ENCODE peak calls at places on chromosomes 11 and 22, in ten cellular contexts. Z, W, E, M, V, H, N, C, F and B are unnamed samples.

GRCh38 chr11:119509969-119510401 is 87.0 kb upstream of the THY1 start:
- DNase-seq in N (peak), F (peak), H (no peak), Z (no peak), C (peak), V (peak), W (no peak), M (no peak), E (no peak), B (no peak)

GRCh38 chr11:44905131-44905866 is 45.4 kb downstream of the TP53I11 start:
- DNase-seq in H (no peak), E (no peak), Z (no peak), F (peak), N (no peak), V (no peak), W (no peak), M (no peak), C (no peak), B (no peak)

GRCh38 chr11:63814383-63814736 is 1.1 kb downstream of the SPINDOC start:
- DNase-seq in N (peak), F (no peak), H (no peak), V (no peak), Z (no peak), W (no peak), E (no peak), M (no peak), C (peak), B (no peak)

GRCh38 chr11:71150859-71151258 is 101.5 kb downstream of the SHANK2 start:
- DNase-seq in V (no peak), W (no peak), Z (no peak), C (no peak), N (no peak), F (no peak), H (no peak), E (no peak), M (no peak), B (no peak)

GRCh38 chr11:73317373-73317772 is 9.3 kb downstream of the ARHGEF17 start:
- DNase-seq in N (no peak), M (peak), V (no peak), H (no peak), E (no peak), C (no peak), W (no peak), F (no peak), Z (no peak), B (no peak)

GRCh38 chr22:46463435-46464227 is 73.8 kb downstream of the CELSR1 start:
- DNase-seq in F (no peak), N (no peak), W (no peak), Z (no peak), M (no peak), E (no peak), H (no peak), C (no peak), V (no peak), B (no peak)

GRCh38 chr22:25085930-25086901 is 113.4 kb upstream of the CRYBB3 start:
- DNase-seq in V (no peak), N (peak), E (no peak), C (peak), M (peak), H (no peak), W (no peak), F (no peak), Z (no peak), B (peak)

GRCh38 chr22:44668190-44668885 is 33.7 kb upstream of the PRR5 start:
- DNase-seq in Z (peak), V (no peak), M (peak), C (no peak), W (peak), N (no peak), H (no peak), F (no peak), E (no peak), B (peak)

GRCh38 chr22:28736296-28737155 is 5.1 kb downstream of the CHEK2 start:
- DNase-seq in C (no peak), Z (no peak), E (no peak), N (no peak), M (no peak), H (peak), F (no peak), W (no peak), V (no peak), B (no peak)

GRCh38 chr11:19615503-19615902 is 97.1 kb upstream of the NAV2 start:
- DNase-seq in C (peak), N (no peak), Z (no peak), F (no peak), V (no peak), E (no peak), H (no peak), W (no peak), M (no peak), B (no peak)

GRCh38 chr22:28582806-28583205 is 96.8 kb downstream of the TTC28 start:
- DNase-seq in C (peak), Z (no peak), W (no peak), H (no peak), F (no peak), E (no peak), V (peak), N (no peak), M (no peak), B (no peak)

GRCh38 chr11:43574949-43575915 is 105.3 kb upstream of the HSD17B12 start:
- DNase-seq in F (no peak), V (no peak), H (no peak), E (no peak), M (no peak), Z (no peak), C (peak), N (no peak), W (no peak), B (no peak)

GRCh38 chr11:70604630-70605520 is 206.5 kb downstream of the CTTN start:
- DNase-seq in C (no peak), Z (no peak), M (no peak), V (no peak), E (no peak), H (no peak), W (no peak), N (no peak), F (no peak), B (no peak)

GRCh38 chr11:74559934-74560309 is 32.5 kb upstream of the POLD3 start:
- DNase-seq in M (no peak), H (no peak), E (no peak), F (no peak), W (no peak), C (peak), V (no peak), N (no peak), Z (no peak), B (no peak)

GRCh38 chr22:19776433-19777031 is 16.0 kb downstream of the TBX1 start:
- DNase-seq in V (no peak), F (no peak), N (no peak), W (no peak), M (peak), E (no peak), Z (no peak), H (no peak), C (no peak), B (no peak)

GRCh38 chr22:19779685-19780268 is 19.2 kb downstream of the TBX1 start:
- DNase-seq in N (no peak), C (no peak), W (no peak), E (no peak), Z (no peak), V (no peak), F (no peak), H (no peak), M (no peak), B (no peak)

GRCh38 chr22:19775496-19776325 is 15.1 kb downstream of the TBX1 start:
- DNase-seq in E (no peak), N (peak), V (no peak), Z (no peak), M (no peak), H (no peak), W (no peak), C (no peak), F (no peak), B (no peak)

GRCh38 chr22:19782533-19782932 is 22.0 kb downstream of the TBX1 start:
- DNase-seq in E (no peak), F (no peak), M (no peak), V (no peak), C (no peak), Z (no peak), N (no peak), W (no peak), H (no peak), B (no peak)

GRCh38 chr22:19779011-19779421 is 18.4 kb downstream of the TBX1 start:
- DNase-seq in H (no peak), W (no peak), Z (no peak), C (no peak), E (no peak), N (no peak), V (no peak), M (no peak), F (no peak), B (no peak)
- H3K4me3 ChIP-seq in H (no peak), W (no peak), Z (no peak), C (no peak), E (no peak), N (no peak), V (no peak), M (no peak), F (no peak), B (no peak)

DNA sequence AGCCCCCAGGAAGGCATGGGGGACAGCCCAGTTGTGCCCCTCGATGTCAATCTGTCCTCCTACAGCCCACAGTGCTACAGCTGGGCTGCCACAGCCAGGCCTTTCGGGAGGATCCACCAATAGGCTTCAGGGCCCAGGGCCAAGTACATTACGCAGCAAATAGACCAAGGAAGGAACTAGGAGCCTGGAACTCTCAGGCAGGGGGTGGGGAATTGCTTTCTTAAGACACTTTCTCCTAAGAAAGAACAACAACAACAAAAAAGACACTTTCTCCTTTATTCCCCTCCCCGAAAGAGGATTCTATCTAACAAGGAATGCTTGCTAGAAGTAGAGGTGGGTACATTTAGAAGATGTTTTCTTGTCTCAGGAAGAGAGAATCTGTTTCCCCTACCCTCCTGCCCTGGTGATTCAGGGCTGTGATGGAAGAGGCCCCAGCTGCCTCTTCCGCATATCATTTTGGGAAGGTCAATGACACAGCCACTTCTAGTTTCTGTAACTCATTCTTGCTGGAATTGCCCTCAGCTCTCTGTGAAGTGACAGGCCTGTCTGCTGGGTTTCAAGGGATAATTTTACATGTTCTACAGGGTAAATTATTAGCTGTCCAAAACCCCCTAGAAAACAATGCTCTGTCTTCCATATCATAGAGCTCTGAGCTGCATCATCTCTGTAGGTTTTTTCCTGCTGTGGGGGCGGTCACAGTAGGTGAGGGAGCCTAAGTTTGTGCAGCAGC is 6.0 kb upstream of the MALAT1 start:
- DNase-seq in M (peak), F (peak), C (peak), V (no peak), E (no peak), Z (no peak), H (no peak), N (peak), W (no peak), B (no peak)
- H3K4me3 ChIP-seq in M (no peak), F (no peak), C (no peak), V (no peak), E (no peak), Z (no peak), H (no peak), N (peak), W (no peak), B (no peak)

DNA sequence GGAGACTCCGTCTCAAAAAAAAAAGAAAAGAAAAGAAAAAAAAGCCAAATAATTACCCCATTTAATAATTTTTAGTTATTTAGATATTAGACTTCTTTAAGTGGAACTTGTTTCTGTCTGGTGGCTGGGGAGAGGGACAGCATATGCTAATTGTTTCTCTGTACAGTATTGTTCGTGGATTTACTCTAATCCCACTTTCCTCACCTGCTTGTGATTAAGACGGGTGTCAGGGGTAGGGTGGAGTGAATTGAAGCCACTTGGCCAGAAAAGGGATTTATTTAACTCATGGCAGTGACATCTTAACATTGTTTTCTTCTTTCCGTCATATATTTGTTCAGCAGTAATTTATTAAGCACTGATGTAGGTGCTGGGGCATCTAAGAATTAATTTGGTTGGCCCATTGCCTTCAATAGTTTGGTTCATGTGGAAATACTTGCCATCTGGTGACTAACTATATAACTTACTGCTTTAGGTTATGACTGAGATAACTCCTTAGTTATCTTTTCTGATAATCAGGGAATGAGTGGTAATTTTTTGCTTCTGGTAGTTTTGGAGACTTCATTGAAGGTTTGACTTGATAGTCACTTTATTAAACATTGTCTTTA is 4.6 kb downstream of the TNRC6B start:
- DNase-seq in F (peak), N (no peak), M (no peak), H (no peak), W (no peak), C (no peak), E (no peak), Z (no peak), V (no peak), B (no peak)
- H3K4me3 ChIP-seq in F (no peak), N (no peak), M (no peak), H (no peak), W (no peak), C (no peak), E (no peak), Z (no peak), V (no peak), B (no peak)

DNA sequence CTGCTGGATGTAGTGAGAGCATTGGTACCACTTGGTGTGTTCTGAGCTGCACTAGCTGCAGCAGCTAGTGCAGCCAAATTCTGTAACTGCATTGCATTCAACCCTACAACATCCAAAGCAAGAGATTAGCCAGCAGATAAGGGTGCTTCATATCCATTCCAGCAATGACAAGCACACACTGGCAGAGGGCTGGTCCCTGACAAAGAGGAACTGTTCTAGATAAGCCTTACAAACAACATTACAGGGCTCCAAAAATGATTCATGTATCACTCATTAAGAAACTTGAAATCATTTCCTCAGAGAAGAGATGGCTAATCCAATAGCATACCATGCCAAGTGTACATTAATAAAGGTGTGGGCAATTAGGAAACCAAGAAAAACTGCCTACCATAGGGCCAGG is 28.4 kb upstream of the RAPSN start:
- DNase-seq in E (no peak), M (no peak), C (peak), V (no peak), W (no peak), Z (no peak), F (peak), N (no peak), H (no peak), B (no peak)
- H3K4me3 ChIP-seq in E (no peak), M (no peak), C (no peak), V (no peak), W (no peak), Z (no peak), F (no peak), N (no peak), H (no peak), B (no peak)

DNA sequence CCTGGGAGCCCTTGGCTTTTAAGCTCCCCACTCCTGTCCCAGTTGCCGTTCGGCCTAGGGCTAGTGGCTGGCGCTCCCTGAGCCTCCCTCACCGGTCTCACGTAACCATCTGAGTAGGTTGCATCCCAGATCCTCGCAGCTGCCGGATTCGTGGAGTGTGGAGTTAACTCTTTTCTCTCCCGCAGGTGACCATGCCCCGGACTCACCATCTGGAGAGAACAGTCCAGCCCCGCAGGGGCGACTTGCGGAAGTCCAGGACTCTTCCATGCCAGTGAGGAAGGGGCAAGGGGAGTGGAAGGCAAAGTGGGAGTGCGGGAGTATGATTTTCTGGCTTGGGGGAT is 902 bp downstream of the MUS81 start:
- DNase-seq in E (no peak), N (no peak), F (no peak), C (no peak), V (no peak), M (no peak), H (no peak), W (no peak), Z (no peak), B (peak)
- H3K4me3 ChIP-seq in E (peak), N (peak), F (peak), C (peak), V (peak), M (peak), H (peak), W (peak), Z (peak), B (peak)